ENCODE peak calls at places on chromosomes 4 and X, in four cellular contexts. M is substantia nigra, J is cardiac muscle cell, T is choroid plexus epithelial cell. G is an unnamed sample.
A peak's percentile ranks its signal among the peaks of the same experiment; 100 is the strongest.

GRCh38 chr4:122252584-122252983 is 100.5 kb downstream of the BLTP1 start:
- DNase-seq in J (no peak), M (no peak), T (no peak), G (no peak)

GRCh38 chr4:11397146-11397545 is 31.5 kb downstream of the HS3ST1 start:
- DNase-seq in M (no peak), T (no peak), J (no peak), G (no peak)

GRCh38 chr4:33709247-33709646 is 2535.1 kb downstream of the ARAP2 start:
- DNase-seq in J (peak; percentile 67), T (peak; percentile 93), M (no peak), G (no peak)

GRCh38 chr4:1375051-1375721 is 28.2 kb downstream of the UVSSA start:
- DNase-seq in M (no peak), J (no peak), T (no peak), G (no peak)

GRCh38 chr4:86014599-86014998 is 345.3 kb downstream of the MAPK10 start:
- DNase-seq in T (peak; percentile 75), M (no peak), J (peak; percentile 53), G (no peak)

GRCh38 chr4:1492636-1493539 is 86.6 kb upstream of the NKX1-1 start:
- DNase-seq in J (no peak), T (no peak), M (no peak), G (no peak)

GRCh38 chr4:89929425-89930272 is 35.0 kb downstream of the MMRN1 start:
- DNase-seq in J (no peak), M (no peak), T (no peak), G (no peak)

GRCh38 chrX:23861215-23861896 is 46.4 kb downstream of the APOO start:
- DNase-seq in M (no peak), T (peak; percentile 29), J (no peak), G (no peak)

GRCh38 chr4:122744229-122744628 is 11.7 kb downstream of the BBS12 start:
- DNase-seq in T (peak; percentile 94), M (no peak), J (peak; percentile 91), G (no peak)

GRCh38 chrX:88613338-88613737 is 133.7 kb upstream of the CPXCR1 start:
- DNase-seq in J (peak; percentile 16), T (peak; percentile 34), M (no peak), G (peak; percentile 7)